ENCODE peak calls at places on chromosomes 5 and 9, in five cellular contexts. One of them, this sample, is unnamed.
A peak's percentile ranks its signal among the peaks of the same experiment; 100 is the strongest.

GRCh38 chr9:98080346-98080745 is 23.8 kb downstream of the NANS start:
- DNase-seq in H1: no peak
- DNase-seq in H9: no peak
- DNase-seq in neuronal stem cell: no peak
- DNase-seq in mesenchymal stem cell: peak; percentile 18
- DNase-seq in this sample: peak; percentile 52

GRCh38 chr5:8150791-8151190 is 281.8 kb downstream of the MTRR start:
- DNase-seq in mesenchymal stem cell: no peak
- DNase-seq in neuronal stem cell: no peak
- DNase-seq in H1: no peak
- DNase-seq in H9: no peak
- DNase-seq in this sample: no peak

GRCh38 chr9:135077497-135078200 is 9.8 kb upstream of the OLFM1 start:
- DNase-seq in H1: no peak
- DNase-seq in H9: peak; percentile 72
- DNase-seq in mesenchymal stem cell: no peak
- DNase-seq in neuronal stem cell: no peak
- DNase-seq in this sample: no peak

GRCh38 chr9:138104251-138105122 is 226.9 kb downstream of the CACNA1B start:
- DNase-seq in H1: no peak
- DNase-seq in H9: peak; percentile 24
- DNase-seq in neuronal stem cell: no peak
- DNase-seq in mesenchymal stem cell: no peak
- DNase-seq in this sample: no peak

GRCh38 chr5:151740958-151741373 is 17.5 kb downstream of the ATOX1 start:
- DNase-seq in H9: no peak
- DNase-seq in neuronal stem cell: no peak
- DNase-seq in mesenchymal stem cell: peak; percentile 78
- DNase-seq in H1: no peak
- DNase-seq in this sample: peak; percentile 81

GRCh38 chr5:120507826-120508463 is 43.8 kb downstream of the PRR16 start:
- DNase-seq in mesenchymal stem cell: peak; percentile 44
- DNase-seq in H9: no peak
- DNase-seq in H1: no peak
- DNase-seq in neuronal stem cell: no peak
- DNase-seq in this sample: peak; percentile 64

GRCh38 chr5:73861313-73861978 is 235.4 kb downstream of the ARHGEF28 start:
- DNase-seq in mesenchymal stem cell: no peak
- DNase-seq in neuronal stem cell: no peak
- DNase-seq in H9: no peak
- DNase-seq in H1: no peak
- DNase-seq in this sample: no peak

GRCh38 chr9:3239240-3239639 is 286.6 kb downstream of the RFX3 start:
- DNase-seq in H1: no peak
- DNase-seq in H9: no peak
- DNase-seq in neuronal stem cell: no peak
- DNase-seq in mesenchymal stem cell: no peak
- DNase-seq in this sample: no peak

GRCh38 chr9:98062161-98062560 is 5.6 kb downstream of the NANS start:
- DNase-seq in H1: no peak
- DNase-seq in H9: no peak
- DNase-seq in mesenchymal stem cell: no peak
- DNase-seq in neuronal stem cell: no peak
- DNase-seq in this sample: no peak

GRCh38 chr9:122580360-122580759 is 2.8 kb downstream of the OR1L8 start:
- DNase-seq in H9: no peak
- DNase-seq in mesenchymal stem cell: no peak
- DNase-seq in neuronal stem cell: no peak
- DNase-seq in H1: no peak
- DNase-seq in this sample: peak; percentile 61

GRCh38 chr9:88224938-88225337 is 86.7 kb upstream of the SPATA31C2 start:
- DNase-seq in H9: peak; percentile 64
- DNase-seq in neuronal stem cell: no peak
- DNase-seq in mesenchymal stem cell: no peak
- DNase-seq in H1: no peak
- DNase-seq in this sample: no peak

GRCh38 chr5:142492781-142493281 is 168.0 kb upstream of the SPRY4 start:
- DNase-seq in mesenchymal stem cell: peak; percentile 64
- DNase-seq in H9: no peak
- DNase-seq in neuronal stem cell: no peak
- DNase-seq in H1: no peak
- DNase-seq in this sample: peak; percentile 41
- H2BK15ac ChIP-seq in mesenchymal stem cell: no peak overlapping the region
- H2BK15ac ChIP-seq in H9: no peak overlapping the region
- H2BK15ac ChIP-seq in neuronal stem cell: no peak overlapping the region
- H2BK15ac ChIP-seq in H1: no peak overlapping the region
- H2BK15ac ChIP-seq in this sample: no peak overlapping the region

DNA sequence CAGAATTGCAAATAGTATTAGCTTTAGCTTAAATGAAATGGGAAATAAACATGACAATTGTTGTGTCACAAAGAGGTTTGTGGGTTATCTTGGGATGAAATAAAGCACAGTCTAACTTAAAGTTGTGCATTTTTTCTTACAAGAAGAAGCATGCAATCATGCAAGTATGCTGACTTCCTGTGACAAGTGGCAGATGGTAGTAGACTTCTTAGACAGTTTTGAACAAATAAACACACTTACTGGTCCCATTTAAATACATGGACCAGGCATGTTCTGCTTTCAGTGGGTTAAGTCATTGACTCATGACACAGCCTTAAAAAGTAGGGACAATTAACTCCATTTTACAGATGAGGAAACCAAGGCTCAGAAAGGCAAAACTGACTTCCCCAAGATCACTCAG is 15.9 kb upstream of the C5orf63 start:
- DNase-seq in mesenchymal stem cell: peak; percentile 63
- DNase-seq in H9: no peak
- DNase-seq in H1: no peak
- DNase-seq in neuronal stem cell: no peak
- DNase-seq in this sample: peak; percentile 57
- H2AFZ ChIP-seq in mesenchymal stem cell: no peak overlapping the region
- H2AFZ ChIP-seq in H9: no peak overlapping the region
- H2AFZ ChIP-seq in H1: no peak overlapping the region
- H2AFZ ChIP-seq in neuronal stem cell: no peak overlapping the region
- H2AFZ ChIP-seq in this sample: no peak overlapping the region

GRCh38 chr5:147384346-147385193 is 125.3 kb downstream of the DPYSL3 start:
- DNase-seq in H9: no peak
- DNase-seq in H1: no peak
- DNase-seq in mesenchymal stem cell: no peak
- DNase-seq in neuronal stem cell: no peak
- DNase-seq in this sample: no peak
- H2BK15ac ChIP-seq in H9: no peak overlapping the region
- H2BK15ac ChIP-seq in H1: no peak overlapping the region
- H2BK15ac ChIP-seq in mesenchymal stem cell: no peak overlapping the region
- H2BK15ac ChIP-seq in neuronal stem cell: no peak overlapping the region
- H2BK15ac ChIP-seq in this sample: no peak overlapping the region

DNA sequence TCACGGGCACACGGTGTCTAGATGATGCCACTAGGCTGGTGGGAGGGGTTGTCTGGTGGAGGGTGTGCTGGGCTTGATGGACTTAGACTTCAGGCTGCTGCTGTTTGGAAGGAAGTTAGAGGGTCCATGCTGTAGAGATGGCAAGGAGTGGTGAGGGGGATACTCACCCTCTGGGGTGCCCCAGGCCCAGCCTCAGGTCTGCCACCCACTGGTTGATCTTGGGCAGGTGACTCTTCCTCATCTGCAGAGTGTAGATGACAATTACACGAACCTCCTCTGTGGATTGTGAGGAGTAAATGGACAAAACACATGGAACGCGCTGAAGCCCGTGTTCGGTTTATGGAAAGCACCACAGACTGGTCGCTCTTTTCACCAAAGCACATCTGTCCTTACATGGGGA is 58.1 kb downstream of the ZNF618 start:
- DNase-seq in H9: no peak
- DNase-seq in neuronal stem cell: no peak
- DNase-seq in mesenchymal stem cell: no peak
- DNase-seq in H1: no peak
- DNase-seq in this sample: no peak
- H2AFZ ChIP-seq in H9: no peak overlapping the region
- H2AFZ ChIP-seq in neuronal stem cell: no peak overlapping the region
- H2AFZ ChIP-seq in mesenchymal stem cell: no peak overlapping the region
- H2AFZ ChIP-seq in H1: no peak overlapping the region
- H2AFZ ChIP-seq in this sample: no peak overlapping the region